ENCODE peak calls at places on chromosomes 1 and 21, in four cellular contexts. O is neural progenitor cell, T is GM23338, J is HCT116. V is an unnamed sample.

GRCh38 chr1:112625696-112626095 is 6.1 kb downstream of the CAPZA1 start:
- DNase-seq in O (no peak), T (no peak), J (no peak), V (peak)

GRCh38 chr1:26890467-26890796 is 349 bp upstream of the GPN2 start:
- DNase-seq in O (no peak), T (no peak), J (no peak), V (no peak)

GRCh38 chr21:26811031-26811430 is 34.2 kb downstream of the ADAMTS1 start:
- DNase-seq in O (no peak), T (no peak), J (no peak), V (peak)

GRCh38 chr1:156130578-156130942 is 16.0 kb downstream of the LMNA start:
- DNase-seq in O (no peak), T (no peak), J (no peak), V (no peak)

GRCh38 chr1:169361281-169361680 is 6.3 kb downstream of the NME7 start:
- DNase-seq in O (no peak), T (no peak), J (no peak), V (peak)

GRCh38 chr1:204190212-204191211 is 5.8 kb downstream of the KISS1 start:
- DNase-seq in O (peak), T (peak), J (no peak), V (peak)

GRCh38 chr21:17610862-17611261 is 1.8 kb downstream of the BTG3 start:
- DNase-seq in O (no peak), T (no peak), J (no peak), V (peak)

GRCh38 chr1:22557341-22557950 is 5.8 kb upstream of the EPHA8 start:
- DNase-seq in O (no peak), T (no peak), J (no peak), V (no peak)

GRCh38 chr1:244339776-244340175 is 111.9 kb downstream of the ADSS2 start:
- DNase-seq in O (no peak), T (no peak), J (no peak), V (no peak)

GRCh38 chr21:16420086-16420724 is 690.4 kb downstream of the USP25 start:
- DNase-seq in O (no peak), T (no peak), J (no peak), V (peak)

GRCh38 chr1:63878914-63879313 is 105.1 kb downstream of the ROR1 start:
- DNase-seq in O (no peak), T (no peak), J (no peak), V (peak)

GRCh38 chr1:14113841-14114567 is 414.0 kb downstream of the PRDM2 start:
- DNase-seq in O (peak), T (peak), J (no peak), V (peak)

GRCh38 chr21:42112857-42113256 is 41.7 kb downstream of the UMODL1 start:
- DNase-seq in O (no peak), T (no peak), J (no peak), V (peak)

GRCh38 chr1:155320661-155321576 is at the start of gene RUSC1:
- DNase-seq in O (peak), T (peak), J (no peak), V (peak)

GRCh38 chr1:39933956-39934941 is 20.7 kb upstream of the MFSD2A start:
- DNase-seq in O (no peak), T (no peak), J (no peak), V (peak)

GRCh38 chr1:18643154-18644012 is 12.7 kb downstream of the PAX7 start:
- DNase-seq in O (peak), T (peak), J (no peak), V (no peak)

GRCh38 chr1:243421784-243422183 is 165.9 kb downstream of the SDCCAG8 start:
- DNase-seq in O (peak), T (peak), J (no peak), V (peak)

GRCh38 chr21:33895356-33895755 is 20.2 kb downstream of the ATP5PO start:
- DNase-seq in O (no peak), T (no peak), J (no peak), V (no peak)

GRCh38 chr1:206456577-206457375 is 13.5 kb upstream of the IKBKE start:
- DNase-seq in O (no peak), T (no peak), J (no peak), V (peak)

GRCh38 chr1:196651637-196652215 is at the start of gene CFH:
- DNase-seq in O (no peak), T (no peak), J (no peak), V (peak)

DNA sequence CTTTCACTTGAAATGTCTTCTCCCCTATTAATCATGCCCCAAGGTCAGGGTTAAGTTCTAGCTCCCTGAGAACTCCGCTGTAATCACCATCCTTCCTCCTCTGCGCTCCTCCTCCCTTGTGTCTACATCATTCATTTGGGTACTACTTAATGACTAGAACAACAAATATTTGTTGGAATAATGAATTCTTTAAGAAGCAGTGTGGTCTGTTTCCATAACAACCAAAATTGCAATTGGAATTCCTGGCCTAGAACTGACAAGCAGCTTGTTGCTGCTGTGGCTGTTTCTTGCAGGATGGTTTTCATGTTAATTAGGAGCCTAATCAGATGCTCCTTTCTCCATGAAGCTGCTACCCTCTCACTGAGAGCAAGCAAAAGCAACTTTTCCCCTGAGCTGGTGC is 192.5 kb downstream of the ZZZ3 start:
- DNase-seq in O (no peak), T (peak), J (no peak), V (peak)
- TF ChIP-seq EZH2phosphoT487 in O (no peak), T (no peak), J (no peak), V (no peak)

DNA sequence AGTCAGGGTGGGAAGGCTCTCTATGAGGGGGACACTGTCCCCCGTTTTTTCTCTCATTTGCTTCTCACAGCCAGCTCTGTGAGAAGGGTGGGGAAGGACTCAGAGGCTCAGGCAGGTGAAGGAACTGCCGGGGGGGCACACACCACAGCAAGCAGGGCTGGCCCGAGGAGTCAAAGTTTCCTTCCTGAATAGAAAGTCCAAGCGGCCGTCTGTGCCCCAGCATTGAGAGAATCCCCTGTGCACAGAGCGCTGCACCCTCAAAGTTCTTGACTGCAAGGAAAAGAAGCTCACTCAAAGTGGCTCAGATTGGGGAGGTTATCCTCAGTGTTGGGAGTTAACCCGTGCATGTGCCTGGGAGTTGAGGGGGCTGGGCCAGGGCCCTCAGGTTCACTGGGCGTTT is 145.2 kb upstream of the AJAP1 start:
- DNase-seq in O (no peak), T (no peak), J (no peak), V (no peak)
- H3K4me2 ChIP-seq in O (no peak), T (no peak), J (no peak), V (no peak)

GRCh38 chr1:200905411-200906052 is 10.8 kb downstream of the INAVA start:
- DNase-seq in O (no peak), T (no peak), J (no peak), V (peak)
- H3K27ac ChIP-seq in O (no peak), T (no peak), J (no peak), V (no peak)

DNA sequence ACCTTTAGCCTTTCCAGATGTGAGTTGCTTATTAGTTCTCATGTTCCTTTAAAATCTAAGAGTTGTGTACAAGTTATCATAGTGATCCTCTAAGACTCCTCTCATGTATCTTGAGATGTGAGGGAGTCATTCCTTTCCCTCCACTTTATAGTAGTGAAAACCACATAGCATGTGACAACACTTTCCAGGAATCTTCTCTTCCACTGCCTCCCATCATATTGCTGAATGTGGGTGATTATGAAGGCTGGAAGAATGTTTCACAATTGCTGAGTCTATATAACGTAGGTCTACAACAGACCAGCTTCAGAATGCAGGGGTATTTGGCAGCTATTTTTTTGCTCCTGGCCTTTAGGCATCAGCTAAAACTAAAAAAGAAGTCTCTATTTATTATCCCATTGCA is 44.7 kb upstream of the LRRC7 start:
- DNase-seq in O (no peak), T (no peak), J (no peak), V (peak)
- TF ChIP-seq EZH2phosphoT487 in O (no peak), T (no peak), J (no peak), V (no peak)

V was measured in GM23248.